ENCODE peak calls at places on chromosomes 12 and 14, in nine cellular contexts. S, J, N, H, T, D, K, P and I are unnamed samples.

GRCh38 chr14:68722186-68722585 is 70.7 kb downstream of the ZFP36L1 start:
- DNase-seq in P (no peak), J (no peak), D (no peak), H (no peak), K (no peak), T (no peak), S (no peak), N (no peak), I (no peak)

GRCh38 chr12:65171073-65171472 is 1.7 kb downstream of the LEMD3 start:
- DNase-seq in D (no peak), T (no peak), P (no peak), J (no peak), K (no peak), N (no peak), S (no peak), H (no peak), I (no peak)

GRCh38 chr14:34075826-34076225 is 125.0 kb upstream of the EGLN3 start:
- DNase-seq in N (no peak), H (no peak), P (no peak), S (no peak), D (no peak), T (no peak), K (no peak), J (no peak), I (no peak)

GRCh38 chr12:71871116-71871515 is 31.6 kb downstream of the TBC1D15 start:
- DNase-seq in J (no peak), H (no peak), D (no peak), K (no peak), T (no peak), P (no peak), N (no peak), S (no peak), I (no peak)

GRCh38 chr12:94638521-94638920 is 11.8 kb downstream of the TMCC3 start:
- DNase-seq in T (no peak), S (no peak), J (no peak), K (no peak), P (no peak), N (no peak), D (no peak), H (no peak), I (no peak)

GRCh38 chr14:65359503-65359902 is 53.0 kb upstream of the FUT8 start:
- DNase-seq in P (no peak), K (no peak), H (no peak), J (no peak), N (no peak), D (no peak), S (no peak), T (no peak), I (no peak)

GRCh38 chr14:68208218-68208617 is 388.6 kb downstream of the RAD51B start:
- DNase-seq in S (no peak), N (no peak), T (no peak), H (no peak), P (no peak), K (no peak), D (no peak), J (no peak), I (no peak)

GRCh38 chr12:23628836-23629235 is 320.6 kb downstream of the SOX5 start:
- DNase-seq in K (no peak), P (no peak), N (no peak), S (no peak), D (no peak), J (no peak), T (no peak), H (no peak), I (no peak)

GRCh38 chr14:56774503-56774902 is 35.8 kb downstream of the OTX2 start:
- DNase-seq in T (no peak), P (no peak), H (no peak), N (no peak), J (no peak), K (no peak), S (no peak), D (no peak), I (no peak)

GRCh38 chr12:110270125-110270962 is 10.7 kb upstream of the ATP2A2 start:
- DNase-seq in D (peak; percentile 58), S (no peak), P (no peak), K (no peak), N (no peak), T (no peak), J (no peak), H (no peak), I (no peak)

GRCh38 chr12:79559591-79559990 is 131.2 kb downstream of the PAWR start:
- DNase-seq in J (no peak), N (no peak), D (no peak), S (no peak), K (no peak), T (no peak), P (no peak), H (no peak), I (no peak)

GRCh38 chr12:109288571-109288970 is 20.5 kb downstream of the FOXN4 start:
- DNase-seq in N (no peak), P (no peak), D (no peak), J (no peak), S (no peak), T (peak; percentile 8), H (no peak), K (no peak), I (no peak)

GRCh38 chr12:32312049-32312670 is 87.2 kb upstream of the FGD4 start:
- DNase-seq in D (no peak), K (peak; percentile 40), S (no peak), H (no peak), T (no peak), P (no peak), N (peak; percentile 10), J (no peak), I (no peak)

GRCh38 chr12:114935658-114936057 is 251.7 kb upstream of the TBX3 start:
- DNase-seq in P (no peak), S (no peak), H (no peak), D (no peak), K (no peak), T (no peak), J (no peak), N (no peak), I (no peak)

GRCh38 chr14:25896777-25897176 is 701.1 kb downstream of the NOVA1 start:
- DNase-seq in D (no peak), P (no peak), J (no peak), H (no peak), K (no peak), N (no peak), T (no peak), S (no peak), I (no peak)

GRCh38 chr12:19278407-19278806 is 148.9 kb downstream of the PLEKHA5 start:
- DNase-seq in T (no peak), S (no peak), N (no peak), D (no peak), P (no peak), K (no peak), H (no peak), J (no peak), I (no peak)

GRCh38 chr14:88825078-88825458 is 617 bp downstream of the TTC8 start:
- DNase-seq in K (no peak), D (no peak), S (no peak), T (no peak), J (no peak), N (no peak), H (no peak), P (no peak), I (no peak)

GRCh38 chr14:88825503-88825902 is 1.1 kb downstream of the TTC8 start:
- DNase-seq in D (no peak), P (no peak), J (no peak), T (no peak), K (no peak), N (no peak), S (no peak), H (no peak), I (no peak)

GRCh38 chr14:88824314-88825077 is at the start of gene TTC8:
- DNase-seq in N (peak; percentile 87), J (peak; percentile 81), H (peak; percentile 88), K (peak; percentile 59), T (peak; percentile 94), D (peak; percentile 87), S (peak; percentile 95), P (peak; percentile 75), I (peak; percentile 89)

GRCh38 chr14:88821888-88822287 is 2.6 kb upstream of the TTC8 start:
- DNase-seq in T (no peak), S (no peak), H (no peak), P (no peak), K (no peak), N (no peak), J (no peak), D (no peak), I (no peak)

DNA sequence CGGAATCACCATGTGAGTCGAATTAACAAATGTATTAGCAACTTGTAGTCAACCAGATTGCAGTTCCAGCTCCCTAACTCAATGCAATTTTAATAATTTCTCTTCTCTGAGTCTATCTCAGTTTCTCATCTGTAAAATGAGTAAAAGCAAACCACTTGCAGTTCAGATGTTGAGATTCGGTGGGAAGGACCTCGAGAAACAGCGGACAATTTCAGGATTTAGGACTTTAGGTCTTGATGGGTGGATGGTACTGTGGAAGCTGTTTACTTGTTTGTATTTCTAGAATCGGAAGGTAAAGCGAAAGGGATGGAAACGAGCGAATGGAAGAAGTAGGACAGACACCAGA is 510 bp upstream of the TTC8 start:
- DNase-seq in H (no peak), J (no peak), K (no peak), D (no peak), N (no peak), P (no peak), T (no peak), S (no peak), I (no peak)
- TF ChIP-seq CTCF in H (no peak), J (no peak), K (no peak), D (no peak), N (no peak), P (no peak), T (no peak), S (no peak), I (no peak)

GRCh38 chr14:99408971-99409289 is 71.7 kb downstream of the SETD3 start:
- DNase-seq in H (no peak), T (peak; percentile 52), K (no peak), P (no peak), N (no peak), D (no peak), S (no peak), J (no peak), I (no peak)
- TF ChIP-seq CTCF in H (no peak), T (no peak), K (no peak), P (no peak), N (no peak), D (no peak), S (no peak), J (no peak), I (no peak)

GRCh38 chr12:6335451-6336078 is 6.3 kb downstream of the TNFRSF1A start:
- DNase-seq in H (no peak), N (peak; percentile 58), D (peak; percentile 84), P (peak; percentile 73), K (peak; percentile 51), S (peak; percentile 93), T (peak; percentile 95), J (peak; percentile 29), I (no peak)
- TF ChIP-seq CTCF in H (peak; percentile 48), N (no peak), D (peak; percentile 42), P (peak; percentile 76), K (peak; percentile 68), S (no peak), T (peak; percentile 38), J (peak; percentile 48), I (no peak)

DNA sequence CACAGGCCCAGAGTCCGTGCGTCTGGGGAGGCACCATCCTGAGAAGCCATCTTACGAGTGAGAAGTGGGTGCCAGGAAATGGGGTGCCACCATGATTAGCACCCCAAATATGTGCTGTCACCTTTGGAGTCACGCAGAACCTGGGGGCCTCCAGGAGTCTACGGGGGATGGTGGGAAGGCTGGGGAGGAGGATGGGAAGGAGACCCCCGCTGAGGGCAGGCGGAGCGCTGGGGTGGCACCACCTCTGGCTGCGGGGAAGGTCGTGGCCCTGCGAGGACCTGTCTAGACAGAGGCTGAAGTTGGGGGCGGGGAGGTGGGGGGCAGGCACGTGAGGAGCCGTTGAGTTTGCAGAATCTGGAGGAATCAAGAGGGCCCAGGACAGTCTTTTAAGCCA is 42.6 kb upstream of the FBRSL1 start:
- DNase-seq in T (peak; percentile 61), P (no peak), N (no peak), S (peak; percentile 70), J (no peak), D (no peak), H (no peak), K (no peak), I (no peak)
- TF ChIP-seq CTCF in T (no peak), P (no peak), N (no peak), S (no peak), J (no peak), D (no peak), H (no peak), K (no peak), I (no peak)